ENCODE peak calls at places on chromosomes 2 and 18, in ten cellular contexts. N is hepatocyte, K is astrocyte, C is A549, E is trophoblast cell, P is HCT116, Q is fibroblast of lung, G is neural progenitor cell, V is GM23338, O is PC-9. U is an unnamed sample.

GRCh38 chr2:228720895-228721294 is 539.4 kb upstream of the SPHKAP start:
- DNase-seq in C (no peak), P (no peak), O (no peak), E (no peak), K (no peak), Q (no peak), G (no peak), N (no peak), V (no peak), U (no peak)

GRCh38 chr2:73089270-73090030 is 17.9 kb upstream of the SFXN5 start:
- DNase-seq in E (peak; percentile 96), V (no peak), N (peak; percentile 91), G (no peak), Q (peak; percentile 96), C (peak; percentile 59), O (peak; percentile 83), P (peak; percentile 27), K (peak; percentile 100), U (peak; percentile 98)

GRCh38 chr2:110807520-110807919 is 75.1 kb downstream of the ACOXL start:
- DNase-seq in Q (peak; percentile 23), N (no peak), G (no peak), K (peak; percentile 1), O (no peak), V (no peak), P (no peak), E (no peak), C (no peak), U (no peak)

GRCh38 chr2:168439536-168439935 is 16.5 kb upstream of the CERS6 start:
- DNase-seq in G (no peak), N (no peak), C (no peak), P (no peak), Q (peak; percentile 46), O (no peak), V (no peak), E (no peak), K (peak; percentile 38), U (no peak)

GRCh38 chr2:233248999-233249398 is 2.5 kb upstream of the ATG16L1 start:
- DNase-seq in G (no peak), K (no peak), Q (no peak), N (no peak), O (no peak), V (no peak), P (no peak), E (no peak), C (no peak), U (no peak)

GRCh38 chr18:77206676-77207370 is 42.8 kb upstream of the GALR1 start:
- DNase-seq in P (no peak), E (no peak), V (no peak), G (no peak), C (no peak), N (no peak), Q (peak; percentile 84), O (no peak), K (peak; percentile 57), U (no peak)

GRCh38 chr2:198117397-198118041 is 313.1 kb downstream of the PLCL1 start:
- DNase-seq in Q (no peak), C (no peak), K (no peak), E (no peak), N (no peak), O (no peak), P (no peak), V (no peak), G (no peak), U (no peak)

GRCh38 chr2:226793615-226794014 is 6.0 kb downstream of the IRS1 start:
- DNase-seq in N (no peak), G (no peak), Q (no peak), E (no peak), C (no peak), O (no peak), P (no peak), K (no peak), V (no peak), U (no peak)

GRCh38 chr2:11998218-11998617 is 251.8 kb downstream of the LPIN1 start:
- DNase-seq in V (no peak), Q (no peak), E (peak; percentile 4), N (no peak), C (no peak), G (no peak), P (no peak), K (peak; percentile 71), O (no peak), U (peak; percentile 27)

GRCh38 chr2:72619622-72620021 is 206.2 kb downstream of the EXOC6B start:
- DNase-seq in P (no peak), C (no peak), K (no peak), N (no peak), G (peak; percentile 2), Q (no peak), E (no peak), V (peak; percentile 15), O (no peak), U (peak; percentile 67)

GRCh38 chr2:209147981-209148380 is 275.9 kb upstream of the MAP2 start:
- DNase-seq in E (peak; percentile 33), O (no peak), C (no peak), P (no peak), N (no peak), K (no peak), G (no peak), Q (no peak), V (no peak), U (no peak)

GRCh38 chr2:187986392-187987105 is 305.1 kb upstream of the GULP1 start:
- DNase-seq in G (no peak), C (no peak), E (peak; percentile 83), P (no peak), K (no peak), O (no peak), V (no peak), N (no peak), Q (peak; percentile 6), U (peak; percentile 87)

GRCh38 chr2:75570948-75571729 is 10.4 kb upstream of the EVA1A start:
- DNase-seq in G (no peak), C (no peak), O (peak; percentile 20), P (no peak), N (peak; percentile 51), V (no peak), Q (peak; percentile 66), E (no peak), K (peak; percentile 78), U (no peak)

GRCh38 chr2:136243638-136244557 is 125.9 kb upstream of the CXCR4 start:
- DNase-seq in V (no peak), O (no peak), E (no peak), K (no peak), Q (no peak), C (no peak), P (no peak), G (no peak), N (no peak), U (no peak)

GRCh38 chr2:130372055-130372832 is 16.4 kb downstream of the PTPN18 start:
- DNase-seq in K (peak; percentile 59), P (peak; percentile 60), O (peak; percentile 70), N (peak; percentile 95), G (peak; percentile 95), C (peak; percentile 81), Q (peak; percentile 85), E (peak; percentile 94), V (peak; percentile 90), U (peak; percentile 76)
- H3K4me1 ChIP-seq in K (peaks cover 26% of the 10 kb centered on the region), P (peaks cover 17% of the 10 kb centered on the region), O (peaks cover 9% of the 10 kb centered on the region), N (no peaks in the 10 kb centered on the region), G (peaks cover 4% of the 10 kb centered on the region), C (peaks cover 24% of the 10 kb centered on the region), Q (peaks cover 15% of the 10 kb centered on the region), E (peaks cover 22% of the 10 kb centered on the region), V (peaks cover 27% of the 10 kb centered on the region), U (peaks cover 21% of the 10 kb centered on the region)

GRCh38 chr2:240643811-240644150 is 18.5 kb downstream of the GPR35 start:
- DNase-seq in G (no peak), C (no peak), Q (no peak), N (no peak), V (no peak), K (no peak), E (no peak), O (no peak), P (no peak), U (no peak)

GRCh38 chr2:240643093-240643810 is 18.0 kb downstream of the GPR35 start:
- DNase-seq in P (no peak), E (no peak), K (no peak), G (no peak), Q (no peak), O (no peak), V (no peak), C (no peak), N (no peak), U (no peak)

GRCh38 chr2:240645346-240646060 is 20.2 kb downstream of the GPR35 start:
- DNase-seq in V (no peak), O (no peak), E (no peak), K (no peak), N (no peak), C (no peak), G (no peak), Q (no peak), P (no peak), U (no peak)

GRCh38 chr2:240644859-240645301 is 19.6 kb downstream of the GPR35 start:
- DNase-seq in P (no peak), O (no peak), V (no peak), Q (no peak), C (no peak), N (no peak), K (no peak), E (no peak), G (no peak), U (no peak)

GRCh38 chr2:240644171-240644651 is 18.9 kb downstream of the GPR35 start:
- DNase-seq in G (no peak), Q (no peak), K (no peak), V (no peak), O (no peak), C (no peak), E (no peak), P (no peak), N (no peak), U (no peak)
- H3K4me3 ChIP-seq in G (no peak overlapping the region), Q (no peak overlapping the region), K (no peak overlapping the region), V (no peak overlapping the region), O (no peak overlapping the region), C (no peak overlapping the region), E (no peak overlapping the region), P (no peak overlapping the region), N (no peak overlapping the region), U (no peak overlapping the region)

DNA sequence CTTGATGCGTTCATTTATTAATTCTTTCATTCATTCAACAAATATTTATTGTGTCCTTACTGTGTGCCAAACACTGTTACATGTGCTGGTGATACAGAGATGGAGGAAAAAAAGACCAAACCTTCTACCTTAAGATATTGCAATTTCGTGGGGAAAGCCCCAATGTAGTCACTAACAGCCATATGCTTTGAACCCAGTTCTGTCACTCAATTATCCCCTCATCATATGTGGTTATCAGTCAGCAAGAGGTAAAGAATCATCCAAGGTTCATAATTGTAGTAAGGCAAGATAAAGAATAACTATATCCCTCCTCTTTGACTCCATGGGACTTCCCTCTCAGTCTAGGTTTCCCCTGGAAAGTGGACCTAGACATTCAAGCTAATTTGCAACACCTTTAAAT is 1185.6 kb upstream of the CELF4 start:
- DNase-seq in V (no peak), O (no peak), N (no peak), C (no peak), G (no peak), E (no peak), K (no peak), P (no peak), Q (no peak), U (no peak)
- H3K4me2 ChIP-seq in V (no peak overlapping the region), O (no peak overlapping the region), N (no peak overlapping the region), C (no peak overlapping the region), G (no peak overlapping the region), E (no peak overlapping the region), K (no peak overlapping the region), P (no peak overlapping the region), Q (no peak overlapping the region), U (no peak overlapping the region)

DNA sequence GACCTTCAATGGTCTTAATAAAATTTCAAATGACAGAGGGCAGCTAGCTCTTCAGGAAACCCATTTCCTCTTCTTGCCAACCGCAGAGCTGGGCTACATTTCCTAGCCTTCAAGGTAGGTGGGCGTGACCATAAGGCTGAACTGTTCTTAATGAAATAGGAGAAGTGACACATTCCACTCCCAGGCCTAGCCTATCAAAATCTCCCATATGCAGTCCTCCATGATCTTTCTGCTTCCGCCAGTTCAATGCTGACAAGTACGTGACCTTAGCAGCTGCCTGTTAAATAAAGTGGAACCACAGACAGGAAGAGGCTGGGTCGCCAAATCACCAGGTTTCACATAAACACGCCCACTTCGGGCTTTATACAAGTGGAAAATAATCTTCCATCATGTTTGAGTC is 13.2 kb downstream of the SERPINE2 start:
- DNase-seq in N (no peak), O (no peak), V (peak; percentile 64), K (no peak), G (no peak), C (no peak), P (no peak), Q (no peak), E (peak; percentile 36), U (no peak)
- H3K4me1 ChIP-seq in N (peaks cover 5% of the 10 kb centered on the region), O (peaks cover 15% of the 10 kb centered on the region), V (peaks cover 54% of the 10 kb centered on the region), K (no peaks in the 10 kb centered on the region), G (peaks cover 29% of the 10 kb centered on the region), C (peaks cover 37% of the 10 kb centered on the region), P (no peaks in the 10 kb centered on the region), Q (no peaks in the 10 kb centered on the region), E (no peaks in the 10 kb centered on the region), U (peaks cover 14% of the 10 kb centered on the region)